ENCODE peak calls at places on chromosomes 16 and 17, in four cellular contexts. V is nephron progenitor cell, L is fibroblast of pulmonary artery, D is neural crest cell. A is an unnamed sample.

GRCh38 chr17:65395924-65396323 is 165.5 kb downstream of the AXIN2 start:
- DNase-seq in L (no peak), V (no peak), D (no peak), A (no peak)

GRCh38 chr17:8397636-8398035 is at the start of gene RNF222:
- DNase-seq in V (no peak), D (no peak), L (no peak), A (no peak)

GRCh38 chr17:56083475-56083874 is 69.8 kb upstream of the ANKFN1 start:
- DNase-seq in D (no peak), L (no peak), V (no peak), A (peak; percentile 62)

GRCh38 chr17:68097161-68097805 is 61.7 kb downstream of the KPNA2 start:
- DNase-seq in D (no peak), V (no peak), L (no peak), A (no peak)

GRCh38 chr16:3482659-3483241 is 12.5 kb downstream of the C16orf90 start:
- DNase-seq in L (no peak), D (no peak), V (no peak), A (no peak)

GRCh38 chr16:19127205-19127604 is 13.4 kb downstream of the ITPRIPL2 start:
- DNase-seq in L (no peak), D (no peak), V (no peak), A (no peak)

GRCh38 chr16:81786321-81786720 is 7.2 kb downstream of the PLCG2 start:
- DNase-seq in D (no peak), V (no peak), L (peak; percentile 6), A (no peak)

GRCh38 chr17:44038604-44039007 is 23.8 kb upstream of the TMEM101 start:
- DNase-seq in L (no peak), V (no peak), D (no peak), A (no peak)

GRCh38 chr16:52676951-52677350 is 130.0 kb upstream of the TOX3 start:
- DNase-seq in D (no peak), L (no peak), V (no peak), A (no peak)

GRCh38 chr16:83579431-83579830 is 228.3 kb upstream of the HSBP1 start:
- DNase-seq in D (no peak), L (no peak), V (no peak), A (no peak)

GRCh38 chr16:17070882-17071592 is 399.7 kb downstream of the XYLT1 start:
- DNase-seq in D (peak; percentile 6), V (peak; percentile 48), L (no peak), A (peak; percentile 8)

GRCh38 chr16:30066882-30067583 is 1.5 kb downstream of the ALDOA start:
- DNase-seq in V (no peak), L (no peak), D (no peak), A (no peak)

GRCh38 chr16:66932076-66932475 is 2.1 kb downstream of the CIAO2B start:
- DNase-seq in L (no peak), D (no peak), V (no peak), A (no peak)

GRCh38 chr17:82013772-82014321 is 8.8 kb downstream of the CENPX start:
- DNase-seq in V (no peak), D (no peak), L (no peak), A (no peak)

GRCh38 chr16:59210955-59211541 is 476.9 kb upstream of the GOT2 start:
- DNase-seq in D (peak; percentile 12), V (peak; percentile 20), L (peak; percentile 53), A (peak; percentile 1)

GRCh38 chr17:81537856-81538555 is 9.8 kb downstream of the FSCN2 start:
- DNase-seq in D (no peak), L (no peak), V (no peak), A (peak; percentile 0)

GRCh38 chr16:88393034-88393433 is 10.3 kb downstream of the ZNF469 start:
- DNase-seq in V (no peak), L (no peak), D (no peak), A (no peak)

GRCh38 chr17:69269174-69269998 is 40.8 kb upstream of the ABCA10 start:
- DNase-seq in L (peak; percentile 73), D (no peak), V (no peak), A (no peak)

DNA sequence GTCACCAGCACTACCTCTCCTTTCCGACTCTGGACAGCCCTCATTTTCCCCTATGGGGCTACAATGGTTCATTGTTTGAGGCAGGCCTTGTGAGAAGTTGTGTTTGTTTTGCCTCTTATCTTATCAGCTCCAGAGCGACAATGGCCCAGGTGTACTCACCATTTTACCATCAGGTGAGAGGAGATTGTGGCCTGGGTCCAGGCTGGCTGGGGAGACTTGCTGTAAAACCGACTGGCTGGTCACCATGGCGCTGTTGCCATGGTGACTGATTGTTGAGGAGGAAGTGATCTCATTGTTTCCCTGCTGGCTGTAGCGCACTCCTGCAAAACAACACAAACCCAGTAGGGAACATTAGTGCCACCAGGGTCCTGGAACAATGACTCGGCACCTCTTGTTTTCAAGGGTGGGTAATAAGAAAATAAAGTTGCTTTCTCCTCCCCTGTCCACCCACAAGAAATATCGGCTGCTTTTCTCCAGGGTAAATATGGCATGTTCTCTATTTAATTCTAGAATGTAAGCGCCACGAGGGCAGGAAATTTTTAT is 34.4 kb downstream of the HNF1B start:
- DNase-seq in V (peak; percentile 43), L (peak; percentile 77), D (peak; percentile 41), A (peak; percentile 69)
- TF ChIP-seq CTCF in V (no peak), L (no peak), D (no peak), A (no peak)

DNA sequence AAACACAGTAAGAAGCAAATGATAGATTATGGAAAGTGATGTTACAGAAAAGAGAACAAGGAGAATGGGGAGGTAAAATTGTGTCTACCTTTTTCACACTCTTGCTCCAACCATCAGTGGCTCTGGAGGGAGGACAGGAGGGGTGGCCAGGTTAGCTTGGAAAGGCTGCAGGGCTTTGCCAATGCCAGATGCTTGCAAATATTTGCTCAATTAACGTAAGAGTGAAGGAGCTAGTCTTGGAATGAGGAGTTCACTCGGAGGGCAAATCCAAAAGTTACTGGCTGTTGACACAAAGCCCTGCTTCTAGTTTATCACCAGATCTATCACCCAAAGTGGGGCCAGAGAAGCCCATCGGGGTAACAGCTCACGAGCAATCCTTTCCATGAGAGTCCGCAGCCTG is 7.4 kb upstream of the TNRC6C start:
- DNase-seq in L (no peak), V (no peak), D (no peak), A (no peak)
- TF ChIP-seq CTCF in L (no peak), V (no peak), D (no peak), A (no peak)

DNA sequence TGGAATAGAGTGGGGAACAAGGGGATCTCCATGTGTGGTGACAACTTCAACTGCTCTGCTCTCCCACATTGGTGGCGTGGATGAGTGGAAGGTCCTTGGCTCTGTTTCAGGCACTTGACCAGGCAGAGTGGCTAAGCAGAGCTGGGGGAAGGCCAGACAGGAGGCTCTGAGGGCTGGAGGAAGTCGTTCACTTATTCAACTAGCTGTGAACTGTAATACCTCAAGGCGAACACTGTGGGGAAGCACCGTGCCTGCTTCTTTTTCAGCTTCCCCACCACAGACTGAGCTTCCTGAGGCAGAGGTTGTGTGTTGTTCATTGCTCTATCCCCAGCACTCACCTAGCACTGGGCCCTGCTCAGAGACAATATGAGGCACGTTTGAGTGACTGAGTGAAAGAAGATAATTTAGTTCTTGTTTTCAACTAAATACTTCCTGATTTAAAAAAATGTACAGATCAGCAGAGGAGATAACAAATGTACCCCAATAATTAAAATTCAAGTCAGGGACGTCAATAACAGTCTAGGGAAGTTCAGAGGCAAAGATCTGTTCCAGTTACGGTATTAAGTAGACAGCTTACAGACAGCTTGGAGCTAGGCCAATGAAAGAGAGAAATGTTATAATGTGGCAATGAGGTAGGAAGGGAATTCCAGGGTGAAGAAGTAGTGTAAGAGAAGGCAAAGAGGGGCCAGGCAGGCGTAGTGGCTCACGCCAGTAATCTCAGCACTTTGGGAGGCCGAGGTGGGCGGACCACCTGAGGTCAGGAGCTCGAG is 34.7 kb downstream of the MYO18A start:
- DNase-seq in V (peak; percentile 54), D (peak; percentile 45), L (peak; percentile 89), A (peak; percentile 82)
- TF ChIP-seq CTCF in V (peak; percentile 50), D (peak; percentile 70), L (peak; percentile 73), A (peak; percentile 74)

GRCh38 chr16:12210925-12211869 is 234.7 kb downstream of the SNX29 start:
- DNase-seq in V (no peak), D (no peak), L (no peak), A (no peak)

GRCh38 chr16:12213180-12213579 is 236.6 kb downstream of the SNX29 start:
- DNase-seq in D (no peak), L (no peak), V (no peak), A (no peak)

GRCh38 chr16:12210258-12210880 is 233.8 kb downstream of the SNX29 start:
- DNase-seq in V (no peak), L (no peak), D (no peak), A (no peak)

GRCh38 chr16:12214509-12214908 is 238.0 kb downstream of the SNX29 start:
- DNase-seq in D (no peak), V (no peak), L (no peak), A (no peak)

DNA sequence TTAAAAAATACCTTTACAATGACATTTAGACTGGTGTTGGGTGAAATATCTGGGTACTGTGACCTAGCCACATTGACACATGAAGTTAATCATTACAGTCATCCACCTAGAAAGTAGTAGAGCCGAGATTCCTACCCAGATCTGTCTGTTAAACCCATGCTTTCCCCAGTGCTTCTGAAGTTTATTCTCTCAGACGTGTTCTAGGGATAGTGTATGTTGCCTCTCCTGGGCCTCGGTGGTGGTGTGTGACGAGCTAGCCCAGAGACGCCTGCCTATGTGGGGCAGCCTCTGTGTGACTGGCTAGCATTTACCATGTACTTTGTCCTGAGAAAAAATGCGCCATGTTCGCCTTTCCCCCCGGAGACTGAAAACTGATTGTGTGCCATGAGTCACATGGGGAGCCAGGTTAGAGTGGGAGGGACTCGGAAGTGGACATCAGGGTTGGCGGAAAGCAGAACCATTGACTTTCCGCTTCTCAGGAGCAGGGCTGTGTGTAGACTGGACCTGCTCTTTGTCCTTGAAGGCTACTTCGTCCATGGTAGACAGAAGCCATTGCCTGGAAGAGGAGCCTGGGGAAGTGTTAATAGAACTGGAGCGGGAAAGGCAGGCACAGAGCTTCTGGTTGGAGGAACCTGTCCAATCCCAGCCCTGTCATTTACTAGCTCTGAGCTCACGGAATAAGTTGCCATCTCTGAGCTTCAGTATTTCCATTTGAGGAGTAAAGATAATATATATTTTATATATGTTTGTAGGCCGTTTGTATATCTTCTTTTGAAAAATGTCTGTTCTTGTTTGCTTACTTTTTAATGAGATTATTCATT is 235.5 kb downstream of the SNX29 start:
- DNase-seq in V (no peak), L (no peak), D (no peak), A (no peak)
- TF ChIP-seq CTCF in V (no peak), L (no peak), D (no peak), A (no peak)

DNA sequence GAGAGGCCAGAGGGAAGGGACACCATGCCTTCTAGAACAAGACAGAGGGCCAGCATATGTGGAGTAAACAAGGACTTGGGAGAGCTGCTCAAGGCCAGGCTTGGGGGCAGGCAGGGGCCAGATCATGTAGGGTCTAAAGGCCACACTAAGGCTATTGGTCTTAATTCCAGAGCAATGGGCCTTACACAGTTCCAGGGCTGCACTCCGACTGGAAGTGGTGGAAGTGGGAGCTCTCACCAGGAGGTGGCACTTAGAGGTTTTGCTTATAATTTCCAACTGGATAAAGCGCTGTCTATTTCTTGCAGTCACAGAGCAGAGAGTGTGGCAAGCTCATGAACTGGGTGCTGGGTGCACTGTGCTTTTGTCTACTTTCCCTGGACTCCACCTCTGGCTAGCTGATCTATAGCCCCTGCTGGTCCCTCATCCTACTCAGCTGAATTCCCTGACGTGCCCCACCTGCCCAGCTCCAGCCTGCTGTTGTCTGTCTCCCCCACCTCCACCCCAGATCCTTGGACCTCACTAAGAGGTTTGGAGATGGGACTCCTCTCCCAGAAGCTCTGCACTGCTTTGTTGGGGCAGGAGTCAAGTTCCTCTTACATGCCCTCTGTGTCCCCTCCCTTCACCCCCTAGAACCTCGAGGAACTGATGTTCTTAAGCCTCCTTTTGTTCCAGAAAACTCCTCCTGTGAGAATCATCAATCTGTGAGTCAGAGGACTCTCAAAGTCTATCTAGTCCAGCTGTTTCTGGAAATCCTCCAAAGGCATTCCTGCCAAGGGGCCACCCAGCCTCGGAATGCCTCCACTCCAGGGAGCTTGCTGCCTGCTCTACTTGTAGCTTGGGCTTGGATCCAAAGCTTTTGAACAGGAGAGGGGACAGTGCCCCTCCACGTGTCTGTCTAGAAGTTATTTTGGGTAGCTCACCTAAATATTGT is 48.1 kb upstream of the KSR1 start:
- DNase-seq in D (no peak), L (peak; percentile 80), V (no peak), A (peak; percentile 83)
- TF ChIP-seq CTCF in D (no peak), L (no peak), V (no peak), A (peak; percentile 2)

GRCh38 chr17:2783310-2784030 is 12.8 kb upstream of the RAP1GAP2 start:
- DNase-seq in D (no peak), L (no peak), V (no peak), A (no peak)
- TF ChIP-seq CTCF in D (no peak), L (no peak), V (no peak), A (no peak)